ENCODE peak calls at places on chromosome 21, in four cellular contexts. V is neural progenitor cell; W is fibroblast of lung; H is CD4-positive, alpha-beta memory T cell. Q is an unnamed sample. For H3K4me1, the result is how much of the 10 kb centered on the place peaks cover.

GRCh38 chr21:26067836-26068401 is 102.7 kb downstream of the APP start:
- DNase-seq in V (no peak), W (no peak), H (no peak), Q (no peak)

GRCh38 chr21:45592208-45592619 is 50.0 kb upstream of the SLC19A1 start:
- DNase-seq in V (no peak), W (no peak), H (peak), Q (no peak)

GRCh38 chr21:36395353-36396111 is 10.3 kb downstream of the CHAF1B start:
- DNase-seq in V (no peak), W (no peak), H (no peak), Q (no peak)

GRCh38 chr21:21807598-21807903 is 809.3 kb downstream of the NCAM2 start:
- DNase-seq in V (no peak), W (no peak), H (no peak), Q (no peak)

GRCh38 chr21:30829659-30830058 is at the start of gene KRTAP7-1:
- DNase-seq in V (no peak), W (no peak), H (no peak), Q (no peak)

GRCh38 chr21:25283720-25284119 is 323.6 kb downstream of the MRPL39 start:
- DNase-seq in V (peak), W (peak), H (no peak), Q (peak)

GRCh38 chr21:31530918-31531705 is 128.4 kb upstream of the SOD1 start:
- DNase-seq in V (no peak), W (no peak), H (no peak), Q (peak)

GRCh38 chr21:46557469-46557868 is 47.4 kb downstream of the S100B start:
- DNase-seq in V (no peak), W (no peak), H (no peak), Q (no peak)

GRCh38 chr21:46226920-46227599 is 1.5 kb downstream of the LSS start:
- DNase-seq in V (no peak), W (peak), H (no peak), Q (peak)

GRCh38 chr21:45923146-45923545 is 58.4 kb upstream of the COL6A1 start:
- DNase-seq in V (peak), W (peak), H (peak), Q (peak)

GRCh38 chr21:26194811-26195251 is 24.3 kb upstream of the APP start:
- DNase-seq in V (no peak), W (no peak), H (no peak), Q (no peak)

GRCh38 chr21:36337099-36337509 is 17.1 kb downstream of the MORC3 start:
- DNase-seq in V (no peak), W (peak), H (no peak), Q (no peak)

GRCh38 chr21:40707271-40707670 is 139.7 kb downstream of the DSCAM start:
- DNase-seq in V (no peak), W (peak), H (no peak), Q (no peak)

GRCh38 chr21:19609611-19610010 is 1206.0 kb upstream of the TMPRSS15 start:
- DNase-seq in V (no peak), W (no peak), H (no peak), Q (no peak)

GRCh38 chr21:36816556-36817130 is 117.7 kb downstream of the SIM2 start:
- DNase-seq in V (peak), W (peak), H (no peak), Q (no peak)

GRCh38 chr21:32348604-32349332 is 44.0 kb downstream of the URB1 start:
- DNase-seq in V (no peak), W (no peak), H (no peak), Q (no peak)

GRCh38 chr21:16330340-16331319 is 600.8 kb downstream of the USP25 start:
- DNase-seq in V (peak), W (peak), H (no peak), Q (peak)

GRCh38 chr21:40512590-40512989 is 334.4 kb downstream of the DSCAM start:
- DNase-seq in V (peak), W (no peak), H (no peak), Q (peak)

DNA sequence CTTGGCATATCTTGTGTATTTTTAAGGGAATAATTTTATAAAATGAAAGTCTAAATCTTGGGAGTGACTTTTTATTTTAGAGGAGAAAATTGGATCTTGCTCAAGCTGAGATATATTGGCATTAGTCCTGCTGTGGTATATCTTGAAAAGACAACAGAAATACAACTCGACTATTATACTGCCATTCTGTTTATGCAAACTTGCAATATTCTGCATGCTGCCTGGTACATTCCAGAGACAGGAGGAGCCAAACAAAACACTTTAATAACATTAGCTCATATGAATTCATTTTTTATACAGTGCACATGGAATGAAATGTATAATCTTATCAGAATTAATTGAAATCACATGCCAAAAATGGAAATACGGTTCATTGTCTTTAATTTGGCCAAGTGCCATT is 176.0 kb upstream of the NRIP1 start:
- DNase-seq in V (no peak), W (peak), H (no peak), Q (no peak)
- H3K27ac ChIP-seq in V (no peak), W (no peak), H (no peak), Q (no peak)

DNA sequence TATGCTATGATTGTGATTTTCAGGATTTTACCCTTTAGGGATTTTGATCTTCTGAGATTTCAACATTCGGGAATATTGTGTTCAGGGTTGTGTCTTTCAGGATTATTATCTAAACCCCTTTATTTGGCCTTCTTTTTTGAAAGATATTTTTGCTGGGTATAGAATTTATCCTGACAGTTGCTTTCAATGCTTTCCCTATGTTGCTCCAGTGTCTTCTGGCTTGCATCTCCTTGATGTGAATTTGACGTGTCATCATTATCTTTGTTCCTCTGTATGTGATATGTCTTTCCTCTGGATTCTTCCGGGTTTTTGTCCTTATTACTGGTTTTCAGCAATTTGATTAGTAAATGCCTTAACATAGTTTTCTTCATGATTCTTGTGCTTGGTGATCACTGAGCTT is 25.9 kb upstream of the RIPK4 start:
- DNase-seq in V (no peak), W (no peak), H (no peak), Q (no peak)
- H3K4me1 ChIP-seq in V (under half), W (under half), H (under half), Q (under half)

GRCh38 chr21:39083377-39084008 is 99.8 kb downstream of the PSMG1 start:
- DNase-seq in V (no peak), W (no peak), H (no peak), Q (no peak)

GRCh38 chr21:39085843-39086415 is 97.3 kb downstream of the PSMG1 start:
- DNase-seq in V (no peak), W (no peak), H (no peak), Q (no peak)

GRCh38 chr21:39086547-39086946 is 96.7 kb downstream of the PSMG1 start:
- DNase-seq in V (no peak), W (no peak), H (no peak), Q (no peak)

GRCh38 chr21:39084073-39084472 is 99.2 kb downstream of the PSMG1 start:
- DNase-seq in V (no peak), W (no peak), H (no peak), Q (no peak)

GRCh38 chr21:39084979-39085729 is 98.1 kb downstream of the PSMG1 start:
- DNase-seq in V (no peak), W (no peak), H (no peak), Q (no peak)
- H3K27ac ChIP-seq in V (no peak), W (no peak), H (no peak), Q (no peak)

GRCh38 chr21:34357889-34358288 is 5.9 kb upstream of the KCNE2 start:
- DNase-seq in V (no peak), W (no peak), H (no peak), Q (no peak)
- H3K4me1 ChIP-seq in V (under half), W (under half), H (under half), Q (under half)

DNA sequence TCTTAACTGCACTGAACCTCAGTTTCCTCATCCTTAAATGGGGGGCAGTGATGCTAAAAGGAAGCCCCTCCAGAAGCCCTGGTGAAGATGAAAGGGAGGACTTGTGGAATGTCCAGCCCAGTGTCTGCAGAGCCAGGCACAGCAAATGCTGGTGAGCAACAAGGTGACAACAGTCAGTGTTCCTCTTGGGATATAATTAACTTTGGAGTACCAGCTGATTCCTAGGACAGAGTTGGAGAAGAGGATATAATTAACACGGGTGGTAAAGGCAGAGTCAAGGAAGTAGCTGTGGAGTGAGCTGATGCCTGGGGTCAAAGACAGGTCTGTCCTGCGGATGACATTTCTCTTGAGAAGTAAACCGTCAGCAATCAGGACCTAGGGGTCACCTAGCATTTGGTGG is 60.7 kb upstream of the MRPS6 start:
- DNase-seq in V (no peak), W (no peak), H (no peak), Q (no peak)
- H3K27ac ChIP-seq in V (no peak), W (no peak), H (no peak), Q (no peak)

GRCh38 chr21:34199121-34199910 is 125.9 kb downstream of the MRPS6 start:
- DNase-seq in V (no peak), W (no peak), H (no peak), Q (no peak)

GRCh38 chr21:34201441-34201838 is 128.1 kb downstream of the MRPS6 start:
- DNase-seq in V (no peak), W (no peak), H (no peak), Q (no peak)

GRCh38 chr21:34198232-34199120 is 125.1 kb downstream of the MRPS6 start:
- DNase-seq in V (no peak), W (no peak), H (peak), Q (no peak)

GRCh38 chr21:34201001-34201400 is 127.6 kb downstream of the MRPS6 start:
- DNase-seq in V (no peak), W (no peak), H (no peak), Q (no peak)

GRCh38 chr21:34200288-34200905 is 127.0 kb downstream of the MRPS6 start:
- DNase-seq in V (no peak), W (no peak), H (no peak), Q (no peak)
- H3K4me1 ChIP-seq in V (half or more), W (under half), H (under half), Q (under half)